ENCODE peak calls at places on chromosomes 4 and X, in eight cellular contexts. One of them, this sample, is unnamed.

GRCh38 chr4:147461161-147461560 is 19.7 kb upstream of the EDNRA start:
- DNase-seq in H7: no peak
- DNase-seq in suprapubic skin: no peak
- DNase-seq in amygdala: no peak
- DNase-seq in stimulated activated CD8-positive, alpha-beta memory T cell treated with anti-CD3 and anti-CD28 coated beads, Interleukin-4, amount 100 ng/mL, for 4 hours: no peak
- DNase-seq in Kasumi-1: no peak
- DNase-seq in B cell: no peak
- DNase-seq in stimulated activated naive CD4-positive, alpha-beta T cell: no peak
- DNase-seq in this sample: no peak

GRCh38 chr4:21697583-21697982 is 251.0 kb downstream of the KCNIP4 start:
- DNase-seq in Kasumi-1: no peak
- DNase-seq in suprapubic skin: no peak
- DNase-seq in stimulated activated CD8-positive, alpha-beta memory T cell treated with anti-CD3 and anti-CD28 coated beads, Interleukin-4, amount 100 ng/mL, for 4 hours: no peak
- DNase-seq in stimulated activated naive CD4-positive, alpha-beta T cell: no peak
- DNase-seq in H7: peak; percentile 17
- DNase-seq in B cell: no peak
- DNase-seq in amygdala: no peak
- DNase-seq in this sample: no peak

GRCh38 chrX:22467571-22467970 is 194.9 kb downstream of the CBLL2 start:
- DNase-seq in stimulated activated CD8-positive, alpha-beta memory T cell treated with anti-CD3 and anti-CD28 coated beads, Interleukin-4, amount 100 ng/mL, for 4 hours: no peak
- DNase-seq in B cell: peak; percentile 12
- DNase-seq in stimulated activated naive CD4-positive, alpha-beta T cell: no peak
- DNase-seq in amygdala: no peak
- DNase-seq in suprapubic skin: no peak
- DNase-seq in H7: no peak
- DNase-seq in Kasumi-1: peak; percentile 60
- DNase-seq in this sample: no peak

GRCh38 chr4:74228691-74229640 is 71.0 kb downstream of the MTHFD2L start:
- DNase-seq in stimulated activated naive CD4-positive, alpha-beta T cell: peak; percentile 79
- DNase-seq in amygdala: peak; percentile 42
- DNase-seq in stimulated activated CD8-positive, alpha-beta memory T cell treated with anti-CD3 and anti-CD28 coated beads, Interleukin-4, amount 100 ng/mL, for 4 hours: peak; percentile 29
- DNase-seq in B cell: peak; percentile 81
- DNase-seq in H7: peak; percentile 13
- DNase-seq in Kasumi-1: peak; percentile 80
- DNase-seq in suprapubic skin: no peak
- DNase-seq in this sample: peak; percentile 37

GRCh38 chrX:15157624-15158023 is 112.3 kb downstream of the ASB9 start:
- DNase-seq in suprapubic skin: no peak
- DNase-seq in stimulated activated CD8-positive, alpha-beta memory T cell treated with anti-CD3 and anti-CD28 coated beads, Interleukin-4, amount 100 ng/mL, for 4 hours: no peak
- DNase-seq in H7: no peak
- DNase-seq in stimulated activated naive CD4-positive, alpha-beta T cell: no peak
- DNase-seq in Kasumi-1: no peak
- DNase-seq in B cell: no peak
- DNase-seq in amygdala: no peak
- DNase-seq in this sample: no peak

GRCh38 chr4:162017863-162018262 is 145.9 kb downstream of the FSTL5 start:
- DNase-seq in suprapubic skin: no peak
- DNase-seq in stimulated activated naive CD4-positive, alpha-beta T cell: no peak
- DNase-seq in Kasumi-1: no peak
- DNase-seq in H7: no peak
- DNase-seq in stimulated activated CD8-positive, alpha-beta memory T cell treated with anti-CD3 and anti-CD28 coated beads, Interleukin-4, amount 100 ng/mL, for 4 hours: no peak
- DNase-seq in B cell: no peak
- DNase-seq in amygdala: no peak
- DNase-seq in this sample: no peak

GRCh38 chrX:50629774-50630173 is 159.1 kb upstream of the DGKK start:
- DNase-seq in suprapubic skin: no peak
- DNase-seq in B cell: no peak
- DNase-seq in stimulated activated naive CD4-positive, alpha-beta T cell: no peak
- DNase-seq in stimulated activated CD8-positive, alpha-beta memory T cell treated with anti-CD3 and anti-CD28 coated beads, Interleukin-4, amount 100 ng/mL, for 4 hours: no peak
- DNase-seq in Kasumi-1: no peak
- DNase-seq in H7: no peak
- DNase-seq in amygdala: no peak
- DNase-seq in this sample: no peak

GRCh38 chr4:186724048-186724860 is 598 bp upstream of the FAT1 start:
- DNase-seq in Kasumi-1: no peak
- DNase-seq in amygdala: peak; percentile 59
- DNase-seq in stimulated activated naive CD4-positive, alpha-beta T cell: no peak
- DNase-seq in stimulated activated CD8-positive, alpha-beta memory T cell treated with anti-CD3 and anti-CD28 coated beads, Interleukin-4, amount 100 ng/mL, for 4 hours: no peak
- DNase-seq in H7: peak; percentile 89
- DNase-seq in suprapubic skin: no peak
- DNase-seq in B cell: no peak
- DNase-seq in this sample: no peak

GRCh38 chr4:38230121-38230728 is 270.0 kb downstream of the PTTG2 start:
- DNase-seq in H7: no peak
- DNase-seq in B cell: no peak
- DNase-seq in Kasumi-1: no peak
- DNase-seq in amygdala: no peak
- DNase-seq in stimulated activated CD8-positive, alpha-beta memory T cell treated with anti-CD3 and anti-CD28 coated beads, Interleukin-4, amount 100 ng/mL, for 4 hours: no peak
- DNase-seq in suprapubic skin: no peak
- DNase-seq in stimulated activated naive CD4-positive, alpha-beta T cell: no peak
- DNase-seq in this sample: no peak

GRCh38 chr4:153222162-153222789 is 18.0 kb downstream of the TRIM2 start:
- DNase-seq in stimulated activated CD8-positive, alpha-beta memory T cell treated with anti-CD3 and anti-CD28 coated beads, Interleukin-4, amount 100 ng/mL, for 4 hours: no peak
- DNase-seq in H7: peak; percentile 82
- DNase-seq in suprapubic skin: peak; percentile 83
- DNase-seq in Kasumi-1: peak; percentile 16
- DNase-seq in stimulated activated naive CD4-positive, alpha-beta T cell: peak; percentile 31
- DNase-seq in B cell: peak; percentile 52
- DNase-seq in amygdala: peak; percentile 47
- DNase-seq in this sample: no peak

GRCh38 chrX:137654481-137654880 is 88.6 kb downstream of the ZIC3 start:
- DNase-seq in stimulated activated CD8-positive, alpha-beta memory T cell treated with anti-CD3 and anti-CD28 coated beads, Interleukin-4, amount 100 ng/mL, for 4 hours: no peak
- DNase-seq in suprapubic skin: no peak
- DNase-seq in B cell: no peak
- DNase-seq in stimulated activated naive CD4-positive, alpha-beta T cell: no peak
- DNase-seq in H7: no peak
- DNase-seq in Kasumi-1: no peak
- DNase-seq in amygdala: no peak
- DNase-seq in this sample: no peak